ENCODE peak calls at places on chromosomes 5 and 9, in five cellular contexts. M is left cardiac atrium, Y is mammary epithelial cell, H is lower leg skin, O is body of pancreas. F is an unnamed sample.

GRCh38 chr5:96936431-96937221 is 746 bp downstream of the LNPEP start:
- DNase-seq in Y (peak), M (peak), H (peak), O (peak), F (peak)

GRCh38 chr5:36740259-36740898 is 134.0 kb downstream of the SLC1A3 start:
- DNase-seq in H (no peak), O (peak), M (no peak), Y (no peak), F (no peak)

GRCh38 chr5:131609774-131610173 is 25.3 kb downstream of the RAPGEF6 start:
- DNase-seq in M (no peak), Y (no peak), H (no peak), O (no peak), F (no peak)

GRCh38 chr5:72951850-72952468 is 3.9 kb upstream of the FCHO2 start:
- DNase-seq in H (no peak), Y (peak), M (no peak), O (no peak), F (no peak)

GRCh38 chr5:91373600-91373999 is 9.5 kb downstream of the ARRDC3 start:
- DNase-seq in M (no peak), H (no peak), O (no peak), Y (no peak), F (no peak)

GRCh38 chr5:102049517-102049916 is 246.6 kb downstream of the SLCO4C1 start:
- DNase-seq in Y (no peak), O (no peak), H (no peak), M (no peak), F (no peak)

GRCh38 chr5:6623941-6624340 is 8.9 kb downstream of the NSUN2 start:
- DNase-seq in M (no peak), O (no peak), Y (no peak), H (no peak), F (no peak)

GRCh38 chr9:8078641-8079140 is 279.1 kb upstream of the DMAC1 start:
- DNase-seq in Y (no peak), M (no peak), O (no peak), H (no peak), F (no peak)

GRCh38 chr9:135211524-135211890 is 124.0 kb downstream of the OLFM1 start:
- DNase-seq in Y (no peak), H (no peak), O (peak), M (no peak), F (no peak)

GRCh38 chr5:108747111-108748009 is at the start of gene FER:
- DNase-seq in Y (peak), M (no peak), H (no peak), O (peak), F (peak)

GRCh38 chr5:79075646-79076426 is 6.3 kb downstream of the BHMT2 start:
- DNase-seq in O (no peak), Y (no peak), M (no peak), H (no peak), F (no peak)

GRCh38 chr9:99731950-99732349 is 89.7 kb upstream of the NR4A3 start:
- DNase-seq in O (no peak), Y (no peak), H (no peak), M (no peak), F (no peak)

GRCh38 chr9:123355761-123356520 is at the start of gene CRB2:
- DNase-seq in H (no peak), Y (no peak), M (no peak), O (no peak), F (no peak)

GRCh38 chr9:134724231-134724911 is 82.8 kb downstream of the COL5A1 start:
- DNase-seq in M (peak), O (no peak), Y (no peak), H (no peak), F (no peak)

F was measured in breast epithelium.